ENCODE peak calls at places on chromosome 18, in four cellular contexts. O is AG04450, J is SJCRH30, G is thoracic aorta. R is an unnamed sample.

GRCh38 chr18:58605027-58606020 is 23.6 kb downstream of the ALPK2 start:
- DNase-seq in O (no peak), G (no peak), J (no peak), R (peak; percentile 18)

GRCh38 chr18:78722959-78723706 is 256.5 kb upstream of the SALL3 start:
- DNase-seq in G (no peak), O (no peak), J (no peak), R (peak; percentile 69)

GRCh38 chr18:67980241-67980640 is 463.7 kb upstream of the DSEL start:
- DNase-seq in J (no peak), G (no peak), O (no peak), R (no peak)

GRCh38 chr18:75267643-75268184 is 57.1 kb downstream of the TSHZ1 start:
- DNase-seq in G (no peak), J (no peak), O (no peak), R (no peak)

GRCh38 chr18:45715212-45715780 is 8.7 kb upstream of the SLC14A1 start:
- DNase-seq in O (no peak), G (no peak), J (no peak), R (no peak)

GRCh38 chr18:46356278-46357033 is 252.3 kb downstream of the HAUS1 start:
- DNase-seq in G (no peak), J (no peak), O (no peak), R (no peak)

GRCh38 chr18:35616664-35617423 is 35.3 kb downstream of the GALNT1 start:
- DNase-seq in G (no peak), J (peak; percentile 4), O (peak; percentile 32), R (no peak)

GRCh38 chr18:13165636-13166423 is 52.7 kb upstream of the LDLRAD4 start:
- DNase-seq in O (no peak), G (no peak), J (peak; percentile 8), R (no peak)

GRCh38 chr18:45357681-45358470 is 257.4 kb upstream of the SLC14A2 start:
- DNase-seq in J (no peak), O (no peak), G (no peak), R (no peak)

GRCh38 chr18:11570770-11571169 is 38.6 kb upstream of the SLC35G4 start:
- DNase-seq in O (no peak), J (peak; percentile 22), G (no peak), R (no peak)

GRCh38 chr18:36668349-36668748 is 160.5 kb downstream of the TPGS2 start:
- DNase-seq in J (no peak), O (no peak), G (no peak), R (no peak)

GRCh38 chr18:74499633-74500032 is 3.5 kb downstream of the CNDP2 start:
- DNase-seq in J (no peak), G (no peak), O (no peak), R (peak; percentile 49)

GRCh38 chr18:46570134-46570533 is 86.9 kb downstream of the LOXHD1 start:
- DNase-seq in G (no peak), O (no peak), J (no peak), R (no peak)

GRCh38 chr18:23462876-23463275 is 9.8 kb downstream of the RIOK3 start:
- DNase-seq in O (no peak), G (no peak), J (no peak), R (no peak)

GRCh38 chr18:21897811-21898210 is 157.2 kb downstream of the MIB1 start:
- DNase-seq in O (no peak), G (no peak), J (peak; percentile 62), R (no peak)

GRCh38 chr18:31685097-31686082 is 1.0 kb upstream of the B4GALT6 start:
- DNase-seq in G (no peak), J (peak; percentile 32), O (no peak), R (no peak)

GRCh38 chr18:28112056-28112470 is 64.9 kb downstream of the CDH2 start:
- DNase-seq in O (no peak), J (no peak), G (no peak), R (no peak)

GRCh38 chr18:27921392-27921791 is 255.5 kb downstream of the CDH2 start:
- DNase-seq in J (peak; percentile 34), O (no peak), G (no peak), R (no peak)

GRCh38 chr18:79064228-79064627 is 5.0 kb upstream of the ATP9B start:
- DNase-seq in J (no peak), O (no peak), G (no peak), R (no peak)

GRCh38 chr18:26227051-26227672 is 917 bp downstream of the TAF4B start:
- DNase-seq in J (peak; percentile 22), O (no peak), G (no peak), R (no peak)

GRCh38 chr18:36419188-36419912 is 121.8 kb downstream of the FHOD3 start:
- DNase-seq in O (peak; percentile 30), J (no peak), G (no peak), R (no peak)

GRCh38 chr18:9941108-9941507 is 27.3 kb downstream of the VAPA start:
- DNase-seq in G (no peak), J (no peak), O (no peak), R (no peak)

GRCh38 chr18:47863041-47863440 is 67.4 kb downstream of the SMAD2 start:
- DNase-seq in O (no peak), G (no peak), J (no peak), R (no peak)

GRCh38 chr18:55586841-55587240 is 1.2 kb downstream of the TCF4 start:
- DNase-seq in O (no peak), G (no peak), J (peak; percentile 45), R (no peak)

GRCh38 chr18:55585586-55586521 is 2.1 kb downstream of the TCF4 start:
- DNase-seq in J (no peak), O (no peak), G (no peak), R (no peak)

GRCh38 chr18:55582325-55582724 is 5.7 kb downstream of the TCF4 start:
- DNase-seq in G (no peak), J (no peak), O (no peak), R (no peak)

GRCh38 chr18:55587341-55588000 is 521 bp downstream of the TCF4 start:
- DNase-seq in J (peak; percentile 39), O (no peak), G (no peak), R (no peak)

GRCh38 chr18:55585050-55585449 is 2.9 kb downstream of the TCF4 start:
- DNase-seq in G (no peak), O (no peak), J (no peak), R (no peak)
- H3K4me3 ChIP-seq in G (peak overlapping the region; percentile 89), O (peak overlapping the region; percentile 64), J (no peak overlapping the region), R (no peak overlapping the region)

GRCh38 chr18:76452357-76452756 is 42.7 kb downstream of the ZNF516 start:
- DNase-seq in G (no peak), O (no peak), J (peak; percentile 57), R (no peak)
- H3K4me3 ChIP-seq in G (no peak overlapping the region), O (no peak overlapping the region), J (peak overlapping the region; percentile 60), R (no peak overlapping the region)

DNA sequence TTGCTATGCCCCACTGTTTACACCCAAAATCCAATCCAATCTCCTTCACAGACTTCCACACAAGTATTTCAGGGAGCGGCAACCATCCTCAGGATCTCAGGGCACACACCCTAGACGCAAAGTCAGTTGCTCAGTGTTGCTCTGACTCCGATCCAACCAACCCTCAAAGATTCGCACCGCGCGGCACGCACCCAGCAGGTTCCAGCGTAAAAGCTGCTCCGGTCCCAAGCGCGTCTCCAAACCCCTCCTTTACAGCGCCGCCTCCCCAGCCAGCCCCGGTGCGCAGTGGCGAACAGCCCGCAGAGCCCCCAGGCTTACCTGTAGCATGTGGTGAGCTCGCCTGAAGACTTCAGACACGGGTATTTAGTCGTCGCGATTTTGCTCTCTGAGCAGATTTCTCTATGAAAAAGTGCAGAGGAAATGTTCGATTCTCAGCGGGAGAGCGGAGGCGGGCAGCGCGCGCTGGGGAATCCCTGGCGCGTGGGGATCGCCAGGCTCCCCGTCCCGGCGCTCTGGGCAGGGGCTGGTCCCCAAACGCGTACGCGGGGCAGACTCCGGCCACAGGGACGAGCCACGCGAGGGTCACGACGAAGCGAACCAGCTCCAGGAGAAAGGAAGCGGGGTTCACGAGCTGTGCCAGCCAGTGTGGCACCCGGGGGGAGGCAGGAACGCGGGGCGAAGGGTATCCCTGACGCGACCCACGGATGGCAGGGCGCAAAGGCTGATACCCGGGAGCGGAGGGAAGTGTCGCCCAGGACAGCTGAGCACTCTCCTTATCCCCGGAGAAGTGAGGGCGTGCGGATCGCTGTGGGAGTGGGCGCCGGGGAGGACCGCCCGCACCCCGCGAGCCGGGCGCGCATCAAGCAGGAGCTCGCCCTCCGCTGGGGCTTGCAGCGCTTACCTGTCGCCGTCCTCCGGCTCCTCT is 650 bp downstream of the CCBE1 start:
- DNase-seq in J (no peak), O (no peak), G (no peak), R (no peak)
- H3K4me3 ChIP-seq in J (no peak overlapping the region), O (peak overlapping the region; percentile 95), G (peak overlapping the region; percentile 62), R (peak overlapping the region; percentile 21)

GRCh38 chr18:3121256-3121655 is 98.5 kb downstream of the MYOM1 start:
- DNase-seq in O (no peak), G (no peak), J (no peak), R (no peak)
- H3K4me3 ChIP-seq in O (no peak overlapping the region), G (no peak overlapping the region), J (no peak overlapping the region), R (no peak overlapping the region)

DNA sequence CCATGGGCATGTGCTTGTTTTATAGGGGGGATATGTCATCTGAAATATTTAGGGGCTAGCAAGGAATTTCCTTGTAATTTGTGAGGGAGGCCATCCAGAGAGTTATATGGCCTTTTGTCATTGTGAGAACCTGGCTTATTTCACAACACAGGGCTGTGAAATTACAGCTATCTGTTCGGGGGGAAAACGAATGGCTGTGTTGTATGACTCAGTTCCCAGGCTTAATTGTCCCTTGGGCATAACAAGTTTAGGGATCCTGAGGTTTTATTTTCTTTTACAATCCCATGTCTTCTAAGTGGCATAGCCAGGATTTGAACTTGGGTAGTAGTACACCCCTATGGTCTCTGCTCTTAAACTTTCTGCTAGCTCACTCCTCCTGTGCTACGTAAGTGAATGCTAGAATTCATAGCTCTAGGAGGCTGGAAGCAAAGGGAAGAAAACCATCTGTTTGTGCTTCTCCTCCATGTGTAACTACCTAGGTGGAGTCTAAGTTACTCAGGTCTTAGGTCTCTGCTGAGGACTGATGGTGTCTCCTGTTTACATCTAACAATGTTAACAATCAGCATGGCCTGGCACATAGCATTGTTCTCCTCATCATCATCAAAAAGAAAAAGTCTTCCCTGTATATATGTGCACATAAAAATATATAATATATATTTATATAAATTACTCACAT is 53.8 kb downstream of the SKA1 start:
- DNase-seq in G (no peak), O (no peak), J (no peak), R (no peak)
- H3K4me3 ChIP-seq in G (no peak overlapping the region), O (no peak overlapping the region), J (no peak overlapping the region), R (no peak overlapping the region)

GRCh38 chr18:62978251-62979049 is 263.1 kb downstream of the PHLPP1 start:
- DNase-seq in O (no peak), G (no peak), J (no peak), R (peak; percentile 80)

GRCh38 chr18:62979900-62980299 is 264.6 kb downstream of the PHLPP1 start:
- DNase-seq in O (no peak), J (no peak), G (no peak), R (no peak)

GRCh38 chr18:62977512-62977911 is 262.2 kb downstream of the PHLPP1 start:
- DNase-seq in O (no peak), G (no peak), J (no peak), R (no peak)

GRCh38 chr18:62981566-62981965 is 266.2 kb downstream of the PHLPP1 start:
- DNase-seq in G (no peak), J (no peak), O (no peak), R (no peak)

DNA sequence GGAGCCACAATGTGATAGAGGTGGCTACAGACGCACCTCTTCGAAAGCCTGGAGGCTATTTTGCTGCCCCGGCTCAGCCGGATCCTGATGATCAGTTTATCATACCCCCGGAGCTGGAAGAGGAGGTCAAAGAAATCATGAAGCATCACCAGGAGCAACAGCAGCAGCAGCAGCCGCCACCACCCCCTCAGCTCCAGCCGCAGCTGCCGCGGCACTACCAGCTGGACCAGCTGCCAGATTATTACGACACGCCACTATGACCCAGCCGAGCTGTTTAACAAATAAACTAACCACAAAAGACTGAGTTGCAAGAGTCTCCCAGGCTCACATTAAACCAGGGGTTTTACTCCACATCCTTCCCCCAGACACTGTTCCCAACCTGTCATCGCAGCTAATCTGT is 263.8 kb downstream of the PHLPP1 start:
- DNase-seq in O (peak; percentile 92), G (no peak), J (peak; percentile 83), R (no peak)
- H3K4me3 ChIP-seq in O (no peak overlapping the region), G (no peak overlapping the region), J (no peak overlapping the region), R (no peak overlapping the region)

GRCh38 chr18:62336618-62337017 is 11.5 kb downstream of the TNFRSF11A start:
- DNase-seq in G (no peak), O (no peak), J (no peak), R (no peak)
- H3K4me3 ChIP-seq in G (no peak overlapping the region), O (no peak overlapping the region), J (no peak overlapping the region), R (no peak overlapping the region)